ENCODE peak calls at places on chromosomes 12 and 14, in eight cellular contexts. One of them, this sample, is unnamed.

GRCh38 chr12:60120199-60120598 is 524.4 kb downstream of the SLC16A7 start:
- DNase-seq in ovary: no peak
- DNase-seq in heart left ventricle: no peak
- DNase-seq in IMR-90: no peak
- DNase-seq in prostate gland: no peak
- DNase-seq in testis: no peak
- DNase-seq in NB4: no peak
- DNase-seq in uterus: no peak
- DNase-seq in this sample: no peak

GRCh38 chr14:94334837-94335236 is 11.7 kb upstream of the SERPINA6 start:
- DNase-seq in ovary: no peak
- DNase-seq in heart left ventricle: no peak
- DNase-seq in IMR-90: no peak
- DNase-seq in prostate gland: no peak
- DNase-seq in testis: no peak
- DNase-seq in NB4: no peak
- DNase-seq in uterus: no peak
- DNase-seq in this sample: no peak

GRCh38 chr12:115942346-115942745 is 335.1 kb downstream of the MED13L start:
- DNase-seq in ovary: no peak
- DNase-seq in heart left ventricle: no peak
- DNase-seq in IMR-90: no peak
- DNase-seq in prostate gland: no peak
- DNase-seq in testis: no peak
- DNase-seq in NB4: no peak
- DNase-seq in uterus: no peak
- DNase-seq in this sample: no peak

GRCh38 chr14:24204163-24205146 is 1.0 kb upstream of the TSSK4 start:
- DNase-seq in ovary: no peak
- DNase-seq in heart left ventricle: no peak
- DNase-seq in IMR-90: no peak
- DNase-seq in prostate gland: no peak
- DNase-seq in testis: no peak
- DNase-seq in NB4: no peak
- DNase-seq in uterus: no peak
- DNase-seq in this sample: no peak

GRCh38 chr14:59195898-59196297 is 7.4 kb downstream of the DAAM1 start:
- DNase-seq in ovary: no peak
- DNase-seq in heart left ventricle: no peak
- DNase-seq in IMR-90: no peak
- DNase-seq in prostate gland: no peak
- DNase-seq in testis: no peak
- DNase-seq in NB4: no peak
- DNase-seq in uterus: no peak
- DNase-seq in this sample: no peak

GRCh38 chr14:52735921-52736489 is 6.0 kb downstream of the STYX start:
- DNase-seq in ovary: no peak
- DNase-seq in heart left ventricle: no peak
- DNase-seq in IMR-90: peak
- DNase-seq in prostate gland: no peak
- DNase-seq in testis: no peak
- DNase-seq in NB4: no peak
- DNase-seq in uterus: no peak
- DNase-seq in this sample: no peak

GRCh38 chr12:71216725-71217579 is 59.2 kb upstream of the TSPAN8 start:
- DNase-seq in ovary: no peak
- DNase-seq in heart left ventricle: no peak
- DNase-seq in IMR-90: peak
- DNase-seq in prostate gland: peak
- DNase-seq in testis: peak
- DNase-seq in NB4: peak
- DNase-seq in uterus: no peak
- DNase-seq in this sample: peak

GRCh38 chr12:120010661-120011230 is 21.7 kb downstream of the BICDL1 start:
- DNase-seq in ovary: no peak
- DNase-seq in heart left ventricle: no peak
- DNase-seq in IMR-90: no peak
- DNase-seq in prostate gland: no peak
- DNase-seq in testis: no peak
- DNase-seq in NB4: no peak
- DNase-seq in uterus: no peak
- DNase-seq in this sample: no peak

GRCh38 chr12:77940011-77940423 is 109.3 kb downstream of the NAV3 start:
- DNase-seq in ovary: no peak
- DNase-seq in heart left ventricle: no peak
- DNase-seq in IMR-90: peak
- DNase-seq in prostate gland: no peak
- DNase-seq in testis: no peak
- DNase-seq in NB4: no peak
- DNase-seq in uterus: peak
- DNase-seq in this sample: no peak

DNA sequence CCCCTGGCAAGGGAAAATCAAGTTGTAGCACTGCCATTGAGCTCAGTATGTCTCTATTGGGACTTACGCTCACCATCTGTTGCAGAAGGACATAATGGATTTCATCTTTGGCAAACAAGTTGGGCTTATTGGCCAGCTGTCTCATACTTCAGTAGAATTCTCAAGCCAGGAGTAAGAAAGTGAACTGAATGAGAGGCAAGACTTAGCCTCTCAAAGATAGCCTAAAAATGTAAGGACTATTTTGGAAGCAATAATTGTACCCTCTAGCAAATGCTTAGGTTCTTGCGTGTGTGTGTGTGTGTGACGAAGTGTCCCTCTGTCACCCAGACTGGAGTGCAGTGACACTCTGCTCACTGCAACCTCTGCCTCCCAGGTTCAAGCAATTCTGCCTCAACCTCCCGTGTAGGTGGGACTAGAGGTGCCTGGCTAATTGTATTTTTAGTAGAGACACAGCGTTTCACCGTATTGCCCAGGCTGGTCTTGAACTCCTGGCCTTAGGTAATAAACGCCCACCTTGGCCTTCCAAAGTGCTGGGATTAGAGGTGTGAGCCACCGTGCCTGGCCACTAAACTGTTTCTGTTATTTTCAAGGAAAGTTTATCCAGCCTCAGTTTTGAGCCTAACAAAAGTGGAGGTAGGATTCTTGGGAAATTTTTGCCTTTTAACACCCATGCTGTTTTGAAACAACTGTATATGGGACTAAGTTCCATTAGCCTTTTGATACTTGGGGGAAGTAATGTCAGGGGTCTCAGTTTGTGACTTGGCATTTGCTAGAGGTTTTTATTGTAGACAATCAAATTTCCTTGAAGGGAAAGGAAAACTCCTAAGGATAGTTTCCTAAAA is 7.0 kb downstream of the HNRNPA1 start:
- DNase-seq in ovary: no peak
- DNase-seq in heart left ventricle: no peak
- DNase-seq in IMR-90: no peak
- DNase-seq in prostate gland: no peak
- DNase-seq in testis: no peak
- DNase-seq in NB4: peak
- DNase-seq in uterus: no peak
- DNase-seq in this sample: no peak
- TF ChIP-seq POLR2A in ovary: no peak
- TF ChIP-seq POLR2A in heart left ventricle: no peak
- TF ChIP-seq POLR2A in IMR-90: no peak
- TF ChIP-seq POLR2A in prostate gland: no peak
- TF ChIP-seq POLR2A in testis: no peak
- TF ChIP-seq POLR2A in NB4: no peak
- TF ChIP-seq POLR2A in uterus: no peak
- TF ChIP-seq POLR2A in this sample: no peak

GRCh38 chr14:103126088-103126872 is 3.0 kb downstream of the TNFAIP2 start:
- DNase-seq in ovary: no peak
- DNase-seq in heart left ventricle: peak
- DNase-seq in IMR-90: no peak
- DNase-seq in prostate gland: no peak
- DNase-seq in testis: no peak
- DNase-seq in NB4: no peak
- DNase-seq in uterus: peak
- DNase-seq in this sample: no peak

GRCh38 chr14:103123128-103123633 is at the start of gene TNFAIP2:
- DNase-seq in ovary: no peak
- DNase-seq in heart left ventricle: peak
- DNase-seq in IMR-90: no peak
- DNase-seq in prostate gland: no peak
- DNase-seq in testis: no peak
- DNase-seq in NB4: peak
- DNase-seq in uterus: peak
- DNase-seq in this sample: peak

GRCh38 chr14:103125098-103126070 is 2.1 kb downstream of the TNFAIP2 start:
- DNase-seq in ovary: no peak
- DNase-seq in heart left ventricle: peak
- DNase-seq in IMR-90: no peak
- DNase-seq in prostate gland: no peak
- DNase-seq in testis: no peak
- DNase-seq in NB4: no peak
- DNase-seq in uterus: no peak
- DNase-seq in this sample: no peak

GRCh38 chr14:103123634-103124500 is 606 bp downstream of the TNFAIP2 start:
- DNase-seq in ovary: peak
- DNase-seq in heart left ventricle: peak
- DNase-seq in IMR-90: no peak
- DNase-seq in prostate gland: no peak
- DNase-seq in testis: peak
- DNase-seq in NB4: peak
- DNase-seq in uterus: peak
- DNase-seq in this sample: no peak

DNA sequence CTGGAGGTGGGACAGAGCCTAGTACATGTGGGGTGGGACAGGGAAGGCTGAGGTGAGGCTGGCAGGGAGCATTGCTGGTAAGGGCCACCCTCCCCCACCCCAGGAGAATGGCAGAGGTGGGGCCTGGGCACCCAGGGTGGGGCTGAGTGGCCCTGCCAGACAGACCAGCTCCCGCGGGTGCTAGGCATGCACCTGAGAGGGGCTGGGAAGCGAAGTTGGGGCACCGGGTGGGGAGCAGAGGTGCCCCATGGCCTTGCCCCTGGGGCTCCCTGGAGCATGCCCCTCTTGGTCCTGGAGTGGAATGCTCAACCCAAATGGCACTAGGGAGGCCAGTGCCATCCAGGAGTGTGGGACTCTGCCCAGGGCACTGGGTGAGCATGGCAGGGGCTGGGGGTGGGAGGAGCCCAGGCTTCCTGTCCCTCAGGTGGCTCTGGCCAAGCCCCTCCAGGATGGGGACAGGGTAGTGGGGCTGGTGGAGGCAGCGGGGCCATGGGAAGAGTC is 1.3 kb downstream of the TNFAIP2 start:
- DNase-seq in ovary: no peak
- DNase-seq in heart left ventricle: no peak
- DNase-seq in IMR-90: no peak
- DNase-seq in prostate gland: no peak
- DNase-seq in testis: no peak
- DNase-seq in NB4: no peak
- DNase-seq in uterus: no peak
- DNase-seq in this sample: no peak
- TF ChIP-seq POLR2A in ovary: no peak
- TF ChIP-seq POLR2A in heart left ventricle: no peak
- TF ChIP-seq POLR2A in IMR-90: no peak
- TF ChIP-seq POLR2A in prostate gland: no peak
- TF ChIP-seq POLR2A in testis: no peak
- TF ChIP-seq POLR2A in NB4: no peak
- TF ChIP-seq POLR2A in uterus: no peak
- TF ChIP-seq POLR2A in this sample: no peak

GRCh38 chr12:1668833-1669543 is 21.9 kb upstream of the ADIPOR2 start:
- DNase-seq in ovary: no peak
- DNase-seq in heart left ventricle: peak
- DNase-seq in IMR-90: no peak
- DNase-seq in prostate gland: no peak
- DNase-seq in testis: no peak
- DNase-seq in NB4: peak
- DNase-seq in uterus: no peak
- DNase-seq in this sample: no peak

GRCh38 chr12:1666215-1666614 is 24.7 kb upstream of the ADIPOR2 start:
- DNase-seq in ovary: no peak
- DNase-seq in heart left ventricle: no peak
- DNase-seq in IMR-90: no peak
- DNase-seq in prostate gland: no peak
- DNase-seq in testis: no peak
- DNase-seq in NB4: peak
- DNase-seq in uterus: no peak
- DNase-seq in this sample: no peak

GRCh38 chr12:1665366-1665765 is 25.5 kb upstream of the ADIPOR2 start:
- DNase-seq in ovary: no peak
- DNase-seq in heart left ventricle: no peak
- DNase-seq in IMR-90: no peak
- DNase-seq in prostate gland: no peak
- DNase-seq in testis: no peak
- DNase-seq in NB4: no peak
- DNase-seq in uterus: no peak
- DNase-seq in this sample: no peak

GRCh38 chr12:1663440-1664132 is 27.3 kb upstream of the ADIPOR2 start:
- DNase-seq in ovary: no peak
- DNase-seq in heart left ventricle: no peak
- DNase-seq in IMR-90: no peak
- DNase-seq in prostate gland: no peak
- DNase-seq in testis: no peak
- DNase-seq in NB4: no peak
- DNase-seq in uterus: no peak
- DNase-seq in this sample: no peak

GRCh38 chr12:1666685-1667162 is 24.1 kb upstream of the ADIPOR2 start:
- DNase-seq in ovary: no peak
- DNase-seq in heart left ventricle: no peak
- DNase-seq in IMR-90: no peak
- DNase-seq in prostate gland: no peak
- DNase-seq in testis: no peak
- DNase-seq in NB4: peak
- DNase-seq in uterus: no peak
- DNase-seq in this sample: no peak
- TF ChIP-seq POLR2A in ovary: no peak
- TF ChIP-seq POLR2A in heart left ventricle: no peak
- TF ChIP-seq POLR2A in IMR-90: no peak
- TF ChIP-seq POLR2A in prostate gland: no peak
- TF ChIP-seq POLR2A in testis: no peak
- TF ChIP-seq POLR2A in NB4: no peak
- TF ChIP-seq POLR2A in uterus: no peak
- TF ChIP-seq POLR2A in this sample: no peak

GRCh38 chr12:750356-751191 is 1.8 kb upstream of the WNK1 start:
- DNase-seq in ovary: no peak
- DNase-seq in heart left ventricle: no peak
- DNase-seq in IMR-90: no peak
- DNase-seq in prostate gland: no peak
- DNase-seq in testis: no peak
- DNase-seq in NB4: peak
- DNase-seq in uterus: no peak
- DNase-seq in this sample: no peak

GRCh38 chr12:752673-753400 is 458 bp downstream of the WNK1 start:
- DNase-seq in ovary: peak
- DNase-seq in heart left ventricle: peak
- DNase-seq in IMR-90: peak
- DNase-seq in prostate gland: peak
- DNase-seq in testis: peak
- DNase-seq in NB4: peak
- DNase-seq in uterus: no peak
- DNase-seq in this sample: peak

GRCh38 chr12:749871-750270 is 2.5 kb upstream of the WNK1 start:
- DNase-seq in ovary: no peak
- DNase-seq in heart left ventricle: no peak
- DNase-seq in IMR-90: no peak
- DNase-seq in prostate gland: no peak
- DNase-seq in testis: no peak
- DNase-seq in NB4: no peak
- DNase-seq in uterus: no peak
- DNase-seq in this sample: no peak

GRCh38 chr12:751828-752672 is at the start of gene WNK1:
- DNase-seq in ovary: peak
- DNase-seq in heart left ventricle: peak
- DNase-seq in IMR-90: peak
- DNase-seq in prostate gland: peak
- DNase-seq in testis: peak
- DNase-seq in NB4: peak
- DNase-seq in uterus: peak
- DNase-seq in this sample: peak

GRCh38 chr12:751192-751827 is 1.1 kb upstream of the WNK1 start:
- DNase-seq in ovary: peak
- DNase-seq in heart left ventricle: peak
- DNase-seq in IMR-90: peak
- DNase-seq in prostate gland: peak
- DNase-seq in testis: peak
- DNase-seq in NB4: peak
- DNase-seq in uterus: peak
- DNase-seq in this sample: peak
- TF ChIP-seq POLR2A in ovary: peak
- TF ChIP-seq POLR2A in heart left ventricle: no peak
- TF ChIP-seq POLR2A in IMR-90: no peak
- TF ChIP-seq POLR2A in prostate gland: peak
- TF ChIP-seq POLR2A in testis: no peak
- TF ChIP-seq POLR2A in NB4: peak
- TF ChIP-seq POLR2A in uterus: peak
- TF ChIP-seq POLR2A in this sample: no peak